ENCODE peak calls at places on chromosome 15, in four cellular contexts. J is A549, V is tibial nerve, L is esophagus muscularis mucosa. Z is an unnamed sample. For H3K4me1, the result is how much of the 10 kb centered on the place peaks cover.

GRCh38 chr15:83919319-83919830 is 265.5 kb downstream of the ADAMTSL3 start:
- DNase-seq in J (no peak), V (no peak), L (no peak), Z (no peak)

GRCh38 chr15:22933641-22934061 is 46.5 kb downstream of the CYFIP1 start:
- DNase-seq in J (no peak), V (no peak), L (no peak), Z (no peak)

GRCh38 chr15:41207687-41208448 is 22.7 kb downstream of the EXD1 start:
- DNase-seq in J (no peak), V (no peak), L (no peak), Z (no peak)

GRCh38 chr15:71508081-71508682 is 302.2 kb upstream of the NR2E3 start:
- DNase-seq in J (no peak), V (no peak), L (no peak), Z (no peak)

GRCh38 chr15:73051402-73051810 is 857 bp upstream of the NEO1 start:
- DNase-seq in J (no peak), V (peak), L (no peak), Z (peak)

GRCh38 chr15:86115138-86115801 is 35.6 kb downstream of the AGBL1 start:
- DNase-seq in J (no peak), V (no peak), L (no peak), Z (no peak)

GRCh38 chr15:88498991-88499390 is 31.5 kb downstream of the MRPS11 start:
- DNase-seq in J (no peak), V (no peak), L (no peak), Z (no peak)

GRCh38 chr15:31352911-31353811 is 26.5 kb downstream of the KLF13 start:
- DNase-seq in J (no peak), V (peak), L (no peak), Z (peak)

GRCh38 chr15:80789836-80790235 is 10.7 kb downstream of the CEMIP start:
- DNase-seq in J (no peak), V (no peak), L (no peak), Z (no peak)

GRCh38 chr15:99963096-99963825 is 230.0 kb upstream of the LYSMD4 start:
- DNase-seq in J (no peak), V (no peak), L (peak), Z (no peak)

GRCh38 chr15:51874751-51875644 is 45.5 kb downstream of the TMOD3 start:
- DNase-seq in J (peak), V (peak), L (no peak), Z (peak)

GRCh38 chr15:91885714-91886265 is 32.3 kb downstream of the SLCO3A1 start:
- DNase-seq in J (no peak), V (no peak), L (no peak), Z (no peak)

GRCh38 chr15:42275780-42276395 is 2.7 kb upstream of the TMEM87A start:
- DNase-seq in J (no peak), V (no peak), L (no peak), Z (no peak)

GRCh38 chr15:41104234-41104633 is 11.8 kb downstream of the INO80 start:
- DNase-seq in J (no peak), V (no peak), L (no peak), Z (no peak)

GRCh38 chr15:92541197-92542190 is 114.1 kb downstream of the FAM174B start:
- DNase-seq in J (no peak), V (no peak), L (no peak), Z (no peak)

GRCh38 chr15:100861511-100861991 is 18.1 kb upstream of the ALDH1A3 start:
- DNase-seq in J (no peak), V (peak), L (no peak), Z (peak)

GRCh38 chr15:90760661-90761232 is 43.6 kb downstream of the BLM start:
- DNase-seq in J (no peak), V (no peak), L (no peak), Z (no peak)

GRCh38 chr15:75640483-75641175 is 605 bp upstream of the IMP3 start:
- DNase-seq in J (peak), V (no peak), L (no peak), Z (no peak)

GRCh38 chr15:71329509-71330260 is 214.4 kb downstream of the THSD4 start:
- DNase-seq in J (peak), V (peak), L (no peak), Z (peak)

GRCh38 chr15:89903015-89903857 is 9.4 kb upstream of the AP3S2 start:
- DNase-seq in J (no peak), V (no peak), L (no peak), Z (no peak)

GRCh38 chr15:45174577-45174976 is 13.2 kb downstream of the SHF start:
- DNase-seq in J (no peak), V (no peak), L (no peak), Z (no peak)

GRCh38 chr15:47820047-47820779 is 102.9 kb downstream of the SEMA6D start:
- DNase-seq in J (no peak), V (no peak), L (no peak), Z (no peak)

GRCh38 chr15:71167445-71168162 is 52.3 kb downstream of the THSD4 start:
- DNase-seq in J (no peak), V (no peak), L (no peak), Z (no peak)

GRCh38 chr15:41967506-41968206 is 4.7 kb downstream of the EHD4 start:
- DNase-seq in J (no peak), V (peak), L (no peak), Z (peak)

GRCh38 chr15:48285329-48286214 is 45.7 kb upstream of the DUT start:
- DNase-seq in J (peak), V (peak), L (no peak), Z (peak)

GRCh38 chr15:25849431-25849921 is 13.7 kb downstream of the ATP10A start:
- DNase-seq in J (peak), V (no peak), L (no peak), Z (no peak)

GRCh38 chr15:68154923-68155559 is 50.1 kb downstream of the CALML4 start:
- DNase-seq in J (peak), V (peak), L (no peak), Z (peak)

GRCh38 chr15:67049351-67050044 is 15.9 kb upstream of the SMAD3 start:
- DNase-seq in J (peak), V (no peak), L (no peak), Z (peak)

GRCh38 chr15:32718082-32718821 is 448 bp downstream of the GREM1 start:
- DNase-seq in J (peak), V (no peak), L (no peak), Z (peak)

GRCh38 chr15:41941644-41942415 is 30.5 kb downstream of the EHD4 start:
- DNase-seq in J (no peak), V (no peak), L (no peak), Z (no peak)

GRCh38 chr15:74790080-74790916 is 8.4 kb downstream of the CSK start:
- DNase-seq in J (no peak), V (peak), L (no peak), Z (peak)

GRCh38 chr15:64249842-64250575 is 87.2 kb upstream of the PPIB start:
- DNase-seq in J (no peak), V (no peak), L (no peak), Z (no peak)

GRCh38 chr15:64247906-64248541 is 85.2 kb upstream of the PPIB start:
- DNase-seq in J (peak), V (no peak), L (no peak), Z (peak)

GRCh38 chr15:64247535-64247905 is 84.7 kb upstream of the PPIB start:
- DNase-seq in J (no peak), V (no peak), L (no peak), Z (no peak)

GRCh38 chr15:64251121-64251520 is 88.3 kb upstream of the PPIB start:
- DNase-seq in J (no peak), V (no peak), L (no peak), Z (no peak)

GRCh38 chr15:64249406-64249805 is 86.6 kb upstream of the PPIB start:
- DNase-seq in J (peak), V (no peak), L (no peak), Z (no peak)
- H3K27ac ChIP-seq in J (peak), V (no peak), L (no peak), Z (peak)

GRCh38 chr15:57153140-57153539 is 223.2 kb upstream of the CGNL1 start:
- DNase-seq in J (no peak), V (no peak), L (no peak), Z (no peak)
- TF ChIP-seq EP300 in J (no peak), V (no peak), L (no peak), Z (no peak)

GRCh38 chr15:63971427-63971805 is 74.9 kb downstream of the DAPK2 start:
- DNase-seq in J (no peak), V (no peak), L (no peak), Z (peak)
- H3K4me1 ChIP-seq in J (under half), V (under half), L (half or more), Z (under half)

GRCh38 chr15:39846108-39846507 is 63.5 kb upstream of the FSIP1 start:
- DNase-seq in J (no peak), V (no peak), L (no peak), Z (no peak)

GRCh38 chr15:39845582-39845981 is 62.9 kb upstream of the FSIP1 start:
- DNase-seq in J (no peak), V (no peak), L (no peak), Z (no peak)

DNA sequence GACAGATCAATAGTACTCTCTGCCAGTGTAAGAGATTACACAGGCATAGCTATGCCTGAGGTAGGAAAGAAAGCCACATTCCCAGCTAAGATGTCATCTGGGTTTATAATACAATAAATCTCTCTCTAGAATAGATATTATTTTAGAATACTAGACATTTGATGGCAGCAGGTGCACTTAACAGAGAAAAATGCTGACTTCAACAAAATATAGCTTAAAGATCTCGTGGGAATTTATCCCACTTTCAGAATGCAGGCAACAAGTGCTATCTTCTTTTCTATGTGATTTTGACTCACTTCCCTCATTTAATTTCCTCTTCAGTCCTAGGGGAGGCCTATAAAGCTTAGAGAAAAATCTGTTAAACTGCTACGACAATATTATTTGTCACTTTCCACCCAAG is 60.9 kb upstream of the FSIP1 start:
- DNase-seq in J (no peak), V (no peak), L (peak), Z (no peak)
- H3K27ac ChIP-seq in J (no peak), V (no peak), L (no peak), Z (no peak)